ENCODE peak calls at places on chromosome 21, in seven cellular contexts. T is T follicular helper cell; H is Right ventricle myocardium superior; Y is activated effector memory CD4-positive, alpha-beta T cell treated with anti-CD3 and anti-CD28 coated beads, Interleukin-2, amount 50 U/mL, for 16 hours; I is astrocyte; A is aorta; Z is activated CD8-positive, alpha-beta memory T cell treated with anti-CD3 and anti-CD28 coated beads for 4 hours. C is an unnamed sample.

GRCh38 chr21:44817914-44818635 is at the start of gene SUMO3:
- DNase-seq in T (peak; percentile 79), H (peak; percentile 87), Y (peak; percentile 94), I (peak; percentile 54), A (peak; percentile 93), Z (peak; percentile 64), C (peak; percentile 85)

GRCh38 chr21:26719750-26720149 is 125.5 kb downstream of the ADAMTS1 start:
- DNase-seq in T (no peak), H (peak; percentile 46), Y (no peak), I (no peak), A (no peak), Z (no peak), C (no peak)

GRCh38 chr21:45276620-45277019 is 11.1 kb downstream of the POFUT2 start:
- DNase-seq in T (no peak), H (no peak), Y (peak; percentile 58), I (no peak), A (peak; percentile 70), Z (no peak), C (peak; percentile 52)

GRCh38 chr21:25039461-25040380 is 567.6 kb downstream of the MRPL39 start:
- DNase-seq in T (no peak), H (no peak), Y (no peak), I (peak; percentile 37), A (no peak), Z (no peak), C (no peak)

GRCh38 chr21:40837456-40837855 is 9.5 kb downstream of the DSCAM start:
- DNase-seq in T (no peak), H (no peak), Y (no peak), I (peak; percentile 59), A (no peak), Z (no peak), C (no peak)

GRCh38 chr21:36847189-36847588 is 119.3 kb downstream of the HLCS start:
- DNase-seq in T (no peak), H (no peak), Y (no peak), I (peak; percentile 72), A (no peak), Z (no peak), C (peak; percentile 40)

GRCh38 chr21:30436986-30437385 is 3.1 kb upstream of the KRTAP15-1 start:
- DNase-seq in T (no peak), H (no peak), Y (no peak), I (no peak), A (no peak), Z (no peak), C (no peak)

GRCh38 chr21:34824314-34824713 is 155.5 kb downstream of the CLIC6 start:
- DNase-seq in T (no peak), H (no peak), Y (no peak), I (no peak), A (no peak), Z (no peak), C (no peak)

GRCh38 chr21:41562101-41563000 is 54.4 kb upstream of the TMPRSS2 start:
- DNase-seq in T (no peak), H (no peak), Y (no peak), I (no peak), A (no peak), Z (no peak), C (no peak)

GRCh38 chr21:29382029-29382654 is 83.4 kb downstream of the BACH1 start:
- DNase-seq in T (no peak), H (no peak), Y (no peak), I (peak; percentile 83), A (no peak), Z (no peak), C (peak; percentile 75)

GRCh38 chr21:38229260-38229877 is 27.4 kb upstream of the KCNJ15 start:
- DNase-seq in T (no peak), H (no peak), Y (no peak), I (no peak), A (no peak), Z (no peak), C (no peak)

GRCh38 chr21:45860493-45861155 is 120.9 kb upstream of the COL6A1 start:
- DNase-seq in T (no peak), H (no peak), Y (no peak), I (no peak), A (peak; percentile 70), Z (no peak), C (peak; percentile 44)

GRCh38 chr21:45030637-45031218 is 43.7 kb upstream of the ADARB1 start:
- DNase-seq in T (no peak), H (no peak), Y (no peak), I (no peak), A (peak; percentile 76), Z (no peak), C (peak; percentile 59)

GRCh38 chr21:35020902-35021301 is 28.2 kb downstream of the RUNX1 start:
- DNase-seq in T (no peak), H (no peak), Y (peak; percentile 61), I (no peak), A (no peak), Z (no peak), C (no peak)

GRCh38 chr21:44399151-44399954 is 45.9 kb downstream of the TRPM2 start:
- DNase-seq in T (no peak), H (no peak), Y (peak; percentile 51), I (no peak), A (peak; percentile 72), Z (no peak), C (no peak)

GRCh38 chr21:46194374-46195334 is 10.4 kb upstream of the SPATC1L start:
- DNase-seq in T (no peak), H (peak; percentile 29), Y (peak; percentile 59), I (no peak), A (peak; percentile 69), Z (no peak), C (peak; percentile 45)

GRCh38 chr21:30713786-30714185 is 4.8 kb downstream of the KRTAP21-3 start:
- DNase-seq in T (no peak), H (no peak), Y (no peak), I (peak; percentile 5), A (no peak), Z (no peak), C (no peak)

GRCh38 chr21:22393324-22393723 is 1395.1 kb downstream of the NCAM2 start:
- DNase-seq in T (no peak), H (no peak), Y (no peak), I (no peak), A (no peak), Z (no peak), C (no peak)

GRCh38 chr21:21973806-21974205 is 975.6 kb downstream of the NCAM2 start:
- DNase-seq in T (no peak), H (no peak), Y (no peak), I (no peak), A (no peak), Z (no peak), C (no peak)

GRCh38 chr21:42550817-42551216 is 37.2 kb downstream of the SLC37A1 start:
- DNase-seq in T (no peak), H (no peak), Y (no peak), I (no peak), A (no peak), Z (no peak), C (no peak)

GRCh38 chr21:34670962-34671348 is 2.2 kb downstream of the CLIC6 start:
- DNase-seq in T (no peak), H (no peak), Y (no peak), I (no peak), A (no peak), Z (no peak), C (no peak)

GRCh38 chr21:21921410-21922232 is 923.4 kb downstream of the NCAM2 start:
- DNase-seq in T (no peak), H (no peak), Y (no peak), I (peak; percentile 10), A (no peak), Z (no peak), C (no peak)

GRCh38 chr21:44994016-44994365 is 54.2 kb downstream of the SLX9 start:
- DNase-seq in T (no peak), H (peak; percentile 72), Y (no peak), I (no peak), A (peak; percentile 76), Z (no peak), C (no peak)

GRCh38 chr21:46454634-46455390 is 3.9 kb upstream of the DIP2A start:
- DNase-seq in T (no peak), H (no peak), Y (no peak), I (no peak), A (no peak), Z (no peak), C (no peak)

GRCh38 chr21:37552496-37553399 is 186.2 kb downstream of the DYRK1A start:
- DNase-seq in T (no peak), H (peak; percentile 58), Y (no peak), I (no peak), A (peak; percentile 17), Z (no peak), C (peak; percentile 38)

GRCh38 chr21:46379691-46380090 is 55.7 kb downstream of the PCNT start:
- DNase-seq in T (no peak), H (no peak), Y (no peak), I (no peak), A (no peak), Z (no peak), C (no peak)

GRCh38 chr21:36694041-36694515 is 4.8 kb upstream of the SIM2 start:
- DNase-seq in T (no peak), H (no peak), Y (no peak), I (peak; percentile 18), A (no peak), Z (no peak), C (peak; percentile 55)

C was measured in islet precursor cell.